ENCODE peak calls at places on chromosomes 3 and 15, in eight cellular contexts. V is BE2C; U is CD8-positive, alpha-beta T cell; K is tibial artery; I is lung; F is stomach; H is IMR-90; D is psoas muscle. G is an unnamed sample. For H3K9me3, the result is how much of the 10 kb centered on the place peaks cover.

GRCh38 chr15:25179673-25180511 is 225.1 kb downstream of the SNRPN start:
- DNase-seq in V (no peak), U (no peak), K (peak), I (no peak), F (peak), H (no peak), D (peak), G (peak)

GRCh38 chr3:11769704-11770103 is 77.0 kb downstream of the TAMM41 start:
- DNase-seq in V (no peak), U (no peak), K (no peak), I (no peak), F (no peak), H (no peak), D (no peak), G (no peak)

GRCh38 chr3:194265505-194265892 is 85.6 kb downstream of the CPN2 start:
- DNase-seq in V (peak), U (no peak), K (peak), I (peak), F (peak), H (peak), D (peak), G (peak)

GRCh38 chr3:61807865-61808276 is 246.5 kb downstream of the PTPRG start:
- DNase-seq in V (peak), U (no peak), K (no peak), I (no peak), F (peak), H (peak), D (no peak), G (no peak)

GRCh38 chr3:15934389-15935195 is 136.8 kb upstream of the ANKRD28 start:
- DNase-seq in V (no peak), U (no peak), K (no peak), I (no peak), F (no peak), H (peak), D (peak), G (no peak)

GRCh38 chr3:104886220-104886995 is 480.3 kb upstream of the ALCAM start:
- DNase-seq in V (no peak), U (no peak), K (no peak), I (no peak), F (no peak), H (peak), D (no peak), G (no peak)

GRCh38 chr15:59326856-59327255 is 45.8 kb downstream of the MYO1E start:
- DNase-seq in V (no peak), U (no peak), K (no peak), I (no peak), F (no peak), H (no peak), D (no peak), G (no peak)

GRCh38 chr3:40109641-40110490 is 199.6 kb upstream of the EIF1B start:
- DNase-seq in V (peak), U (no peak), K (no peak), I (no peak), F (no peak), H (no peak), D (no peak), G (peak)

GRCh38 chr3:126111126-126111551 is 27.2 kb upstream of the SLC41A3 start:
- DNase-seq in V (no peak), U (no peak), K (no peak), I (no peak), F (peak), H (no peak), D (no peak), G (no peak)

DNA sequence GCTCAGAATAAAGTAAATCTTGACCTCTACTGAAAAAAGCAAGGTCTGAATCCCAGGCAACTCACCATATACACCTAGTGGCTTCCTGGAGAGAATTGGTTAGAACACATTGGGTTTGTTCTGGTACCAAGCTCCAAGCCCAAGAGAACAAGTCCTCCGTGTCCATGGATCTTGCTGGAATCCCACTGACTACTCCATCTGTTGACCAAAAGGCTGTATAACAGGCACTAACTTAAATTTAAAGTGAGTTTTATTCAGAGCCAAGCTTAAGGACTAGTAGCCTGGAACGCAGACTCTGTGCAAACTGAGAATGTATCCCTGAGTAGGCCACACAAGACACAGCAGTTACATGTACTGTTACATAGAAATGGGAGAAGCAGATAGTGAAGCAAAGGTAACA is 342.1 kb upstream of the LRRC3B start:
- DNase-seq in V (no peak), U (no peak), K (no peak), I (no peak), F (no peak), H (no peak), D (no peak), G (no peak)
- TF ChIP-seq CTCF in V (no peak), U (no peak), K (no peak), I (no peak), F (no peak), H (no peak), D (no peak), G (no peak)

GRCh38 chr15:62208884-62209283 is 43.8 kb upstream of the C2CD4B start:
- DNase-seq in V (no peak), U (no peak), K (no peak), I (no peak), F (no peak), H (no peak), D (no peak), G (no peak)

GRCh38 chr15:62209322-62209721 is 44.2 kb upstream of the C2CD4B start:
- DNase-seq in V (no peak), U (no peak), K (no peak), I (no peak), F (peak), H (no peak), D (no peak), G (no peak)

GRCh38 chr15:62211348-62211747 is 46.3 kb upstream of the C2CD4B start:
- DNase-seq in V (no peak), U (no peak), K (no peak), I (no peak), F (no peak), H (no peak), D (no peak), G (no peak)

GRCh38 chr15:62209821-62210220 is 44.7 kb upstream of the C2CD4B start:
- DNase-seq in V (no peak), U (no peak), K (no peak), I (no peak), F (peak), H (no peak), D (no peak), G (no peak)

DNA sequence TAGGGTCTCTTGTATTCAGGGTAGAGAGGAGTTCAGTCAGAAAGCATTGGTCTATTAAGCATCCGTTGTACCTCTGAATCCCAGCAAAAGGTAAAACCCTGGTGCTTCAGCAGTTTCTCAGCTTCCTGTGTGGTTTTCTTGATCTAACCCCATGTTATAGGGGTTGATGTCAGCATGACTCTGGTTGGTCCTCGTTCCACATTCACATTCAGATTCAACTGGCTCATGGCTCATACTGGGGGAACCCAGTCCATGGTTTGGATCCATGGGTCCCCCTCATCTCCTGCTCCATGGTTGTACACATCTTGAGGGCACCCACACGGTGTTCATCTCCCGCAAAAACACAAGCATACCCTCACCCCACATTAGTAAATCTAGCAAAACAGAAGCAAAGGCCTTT is 47.7 kb upstream of the C2CD4B start:
- DNase-seq in V (no peak), U (no peak), K (no peak), I (no peak), F (no peak), H (no peak), D (no peak), G (no peak)
- H3K9me3 ChIP-seq in V (under half), U (under half), K (under half), I (under half), F (under half), H (under half), D (under half), G (under half)

GRCh38 chr3:149716984-149717383 is 35.3 kb downstream of the COMMD2 start:
- DNase-seq in V (no peak), U (no peak), K (no peak), I (no peak), F (no peak), H (no peak), D (no peak), G (no peak)
- H3K4me3 ChIP-seq in V (no peak), U (no peak), K (no peak), I (no peak), F (peak), H (no peak), D (no peak), G (no peak)

DNA sequence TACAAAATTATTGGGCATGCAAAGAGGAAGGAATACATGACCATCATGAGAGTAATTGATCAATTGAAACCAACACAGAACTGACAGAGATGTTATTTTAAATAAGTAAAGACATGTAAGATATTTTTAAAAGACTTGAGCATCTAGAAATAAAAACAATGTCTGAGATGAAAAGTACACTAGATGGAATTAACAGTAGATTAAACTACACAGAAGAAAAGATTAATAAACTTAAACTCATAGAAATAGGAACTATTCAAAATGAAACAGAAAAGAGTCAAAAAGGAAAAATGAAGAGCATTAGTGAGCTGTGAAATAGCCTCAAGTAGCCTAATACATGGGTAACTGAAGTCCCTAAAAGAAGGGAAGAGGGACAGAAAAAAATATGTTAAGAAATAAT is 8.5 kb upstream of the ARF4 start:
- DNase-seq in V (no peak), U (no peak), K (no peak), I (no peak), F (no peak), H (no peak), D (no peak), G (no peak)
- TF ChIP-seq CTCF in V (no peak), U (no peak), K (no peak), I (no peak), F (no peak), H (no peak), D (no peak), G (no peak)

GRCh38 chr15:20340331-20340811 is 201.2 kb downstream of the GOLGA6L6 start:
- DNase-seq in V (peak), U (peak), K (peak), I (peak), F (peak), H (peak), D (peak), G (peak)

GRCh38 chr15:20344601-20345400 is 196.8 kb downstream of the GOLGA6L6 start:
- DNase-seq in V (no peak), U (no peak), K (no peak), I (peak), F (no peak), H (no peak), D (peak), G (peak)

GRCh38 chr15:20341901-20342605 is 199.5 kb downstream of the GOLGA6L6 start:
- DNase-seq in V (peak), U (peak), K (peak), I (peak), F (peak), H (no peak), D (peak), G (no peak)

GRCh38 chr15:20345401-20345958 is 196.1 kb downstream of the GOLGA6L6 start:
- DNase-seq in V (no peak), U (no peak), K (peak), I (peak), F (no peak), H (no peak), D (peak), G (no peak)

DNA sequence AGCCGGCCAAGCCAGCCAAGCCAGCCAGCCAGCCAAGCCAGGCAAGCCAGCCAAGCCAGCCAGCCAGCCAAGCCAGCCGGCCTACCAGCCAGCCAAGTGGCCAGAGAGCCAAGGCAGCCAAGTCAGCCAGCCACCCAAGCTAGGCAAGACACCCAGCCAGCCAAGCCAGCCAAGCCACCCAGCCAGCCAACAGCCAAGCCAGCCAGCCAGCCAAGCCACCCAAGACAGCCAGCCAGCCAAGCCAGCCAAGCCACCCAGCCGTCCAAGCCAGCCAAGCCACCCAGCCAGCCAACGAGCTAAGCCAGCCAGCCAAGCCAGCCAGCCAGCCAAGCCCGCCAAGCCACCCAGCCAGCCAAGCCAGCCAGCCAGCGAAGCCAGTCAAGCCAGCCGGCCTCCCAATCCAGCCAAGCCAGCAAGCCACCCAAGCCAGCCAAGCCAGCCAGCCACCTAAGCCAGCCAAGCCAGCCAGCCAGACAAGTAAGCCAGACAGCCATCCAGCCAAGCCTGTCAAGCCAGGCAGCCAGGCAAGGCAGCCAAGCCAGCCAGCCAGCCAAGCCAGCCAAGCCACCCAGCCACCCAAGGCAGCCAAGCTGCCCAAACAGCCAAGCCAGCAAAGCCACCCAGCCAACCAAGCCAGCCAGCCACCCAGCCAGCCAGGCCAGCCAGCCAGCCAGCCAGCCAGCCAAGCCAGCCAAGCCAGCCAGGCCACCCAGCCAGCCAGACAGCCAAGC is 200.5 kb downstream of the GOLGA6L6 start:
- DNase-seq in V (peak), U (peak), K (peak), I (peak), F (peak), H (no peak), D (peak), G (peak)
- H3K9me3 ChIP-seq in V (under half), U (under half), K (under half), I (under half), F (under half), H (half or more), D (under half), G (under half)

G was measured in ovary.